ENCODE peak calls at places on chromosomes 11 and 22, in four cellular contexts. One of them, this sample, is unnamed.
A peak's percentile ranks its signal among the peaks of the same experiment; 100 is the strongest.

GRCh38 chr22:27720860-27721259 is 80.7 kb downstream of the MN1 start:
- DNase-seq in uterus: no peak
- DNase-seq in lower leg skin: no peak
- DNase-seq in H54: no peak
- DNase-seq in this sample: no peak

GRCh38 chr11:70509476-70509875 is 111.1 kb downstream of the CTTN start:
- DNase-seq in lower leg skin: no peak
- DNase-seq in uterus: no peak
- DNase-seq in H54: no peak
- DNase-seq in this sample: no peak

GRCh38 chr11:33376331-33377099 is 119.3 kb downstream of the HIPK3 start:
- DNase-seq in H54: peak; percentile 28
- DNase-seq in uterus: no peak
- DNase-seq in lower leg skin: no peak
- DNase-seq in this sample: no peak

GRCh38 chr11:124865902-124866851 is 945 bp downstream of the ROBO3 start:
- DNase-seq in H54: no peak
- DNase-seq in lower leg skin: peak; percentile 85
- DNase-seq in uterus: no peak
- DNase-seq in this sample: peak; percentile 68

GRCh38 chr11:99693941-99694492 is 673.3 kb downstream of the CNTN5 start:
- DNase-seq in lower leg skin: no peak
- DNase-seq in H54: peak; percentile 1
- DNase-seq in uterus: no peak
- DNase-seq in this sample: peak; percentile 20

GRCh38 chr11:30109774-30110173 is 92.9 kb upstream of the KCNA4 start:
- DNase-seq in uterus: no peak
- DNase-seq in lower leg skin: no peak
- DNase-seq in H54: no peak
- DNase-seq in this sample: no peak

GRCh38 chr11:79501688-79502087 is 60.9 kb upstream of the TENM4 start:
- DNase-seq in lower leg skin: no peak
- DNase-seq in H54: no peak
- DNase-seq in uterus: no peak
- DNase-seq in this sample: no peak

GRCh38 chr11:27420217-27420616 is 52.4 kb downstream of the LGR4 start:
- DNase-seq in H54: no peak
- DNase-seq in uterus: no peak
- DNase-seq in lower leg skin: no peak
- DNase-seq in this sample: peak; percentile 89

GRCh38 chr11:14713518-14714244 is 70.1 kb downstream of the PDE3B start:
- DNase-seq in uterus: no peak
- DNase-seq in lower leg skin: no peak
- DNase-seq in H54: no peak
- DNase-seq in this sample: no peak

GRCh38 chr22:49205401-49205800 is 622.3 kb downstream of the BRD1 start:
- DNase-seq in lower leg skin: peak; percentile 68
- DNase-seq in uterus: peak; percentile 2
- DNase-seq in H54: no peak
- DNase-seq in this sample: no peak

GRCh38 chr11:66070604-66071325 is 693 bp downstream of the PACS1 start:
- DNase-seq in lower leg skin: peak; percentile 92
- DNase-seq in H54: no peak
- DNase-seq in uterus: no peak
- DNase-seq in this sample: peak; percentile 30

GRCh38 chr22:33584152-33584551 is 336.1 kb downstream of the LARGE1 start:
- DNase-seq in lower leg skin: peak; percentile 9
- DNase-seq in H54: no peak
- DNase-seq in uterus: no peak
- DNase-seq in this sample: no peak

GRCh38 chr22:50157976-50158375 is 12.6 kb upstream of the PANX2 start:
- DNase-seq in uterus: no peak
- DNase-seq in H54: no peak
- DNase-seq in lower leg skin: peak; percentile 90
- DNase-seq in this sample: no peak

GRCh38 chr11:14148653-14149273 is 186.2 kb downstream of the SPON1 start:
- DNase-seq in uterus: no peak
- DNase-seq in H54: no peak
- DNase-seq in lower leg skin: no peak
- DNase-seq in this sample: peak; percentile 32

GRCh38 chr11:131073167-131073566 is 156.9 kb upstream of the SNX19 start:
- DNase-seq in H54: no peak
- DNase-seq in lower leg skin: no peak
- DNase-seq in uterus: no peak
- DNase-seq in this sample: no peak

GRCh38 chr22:46057762-46058420 is 80.9 kb upstream of the WNT7B start:
- DNase-seq in uterus: peak; percentile 64
- DNase-seq in H54: no peak
- DNase-seq in lower leg skin: peak; percentile 87
- DNase-seq in this sample: peak; percentile 32

GRCh38 chr11:47714554-47715081 is 551 bp downstream of the AGBL2 start:
- DNase-seq in lower leg skin: peak; percentile 89
- DNase-seq in uterus: peak; percentile 20
- DNase-seq in H54: no peak
- DNase-seq in this sample: peak; percentile 43

GRCh38 chr11:35275808-35276170 is 136.8 kb downstream of the CD44 start:
- DNase-seq in H54: no peak
- DNase-seq in uterus: no peak
- DNase-seq in lower leg skin: no peak
- DNase-seq in this sample: no peak

GRCh38 chr11:108498046-108498815 is at the start of gene POGLUT3:
- DNase-seq in uterus: peak; percentile 45
- DNase-seq in lower leg skin: peak; percentile 88
- DNase-seq in H54: peak; percentile 45
- DNase-seq in this sample: peak; percentile 84

GRCh38 chr11:57649826-57650738 is at the start of gene YPEL4:
- DNase-seq in uterus: peak; percentile 79
- DNase-seq in lower leg skin: peak; percentile 94
- DNase-seq in H54: peak; percentile 64
- DNase-seq in this sample: peak; percentile 94

GRCh38 chr11:76236092-76237026 is 30.1 kb upstream of the WNT11 start:
- DNase-seq in lower leg skin: peak; percentile 93
- DNase-seq in H54: peak; percentile 65
- DNase-seq in uterus: no peak
- DNase-seq in this sample: peak; percentile 72

GRCh38 chr11:19327280-19327679 is 86.5 kb upstream of the E2F8 start:
- DNase-seq in uterus: no peak
- DNase-seq in lower leg skin: no peak
- DNase-seq in H54: no peak
- DNase-seq in this sample: no peak

GRCh38 chr11:119793335-119793984 is 64.5 kb upstream of the NECTIN1 start:
- DNase-seq in H54: no peak
- DNase-seq in uterus: no peak
- DNase-seq in lower leg skin: no peak
- DNase-seq in this sample: no peak

GRCh38 chr11:14907411-14908213 is 15.6 kb upstream of the CYP2R1 start:
- DNase-seq in H54: no peak
- DNase-seq in uterus: peak; percentile 37
- DNase-seq in lower leg skin: peak; percentile 94
- DNase-seq in this sample: peak; percentile 88

GRCh38 chr11:13042873-13043338 is 33.8 kb downstream of the RASSF10 start:
- DNase-seq in lower leg skin: no peak
- DNase-seq in H54: no peak
- DNase-seq in uterus: no peak
- DNase-seq in this sample: no peak

GRCh38 chr11:123799438-123799837 is 6.7 kb downstream of the OR6M1 start:
- DNase-seq in uterus: no peak
- DNase-seq in lower leg skin: no peak
- DNase-seq in H54: no peak
- DNase-seq in this sample: no peak

GRCh38 chr11:86553322-86553721 is 119.1 kb downstream of the ME3 start:
- DNase-seq in H54: no peak
- DNase-seq in lower leg skin: no peak
- DNase-seq in uterus: no peak
- DNase-seq in this sample: no peak

GRCh38 chr11:13168281-13168680 is 109.3 kb upstream of the BMAL1 start:
- DNase-seq in H54: no peak
- DNase-seq in lower leg skin: no peak
- DNase-seq in uterus: no peak
- DNase-seq in this sample: no peak

GRCh38 chr11:123159146-123159857 is 35.7 kb downstream of the CLMP start:
- DNase-seq in uterus: no peak
- DNase-seq in lower leg skin: no peak
- DNase-seq in H54: no peak
- DNase-seq in this sample: no peak

GRCh38 chr22:26330971-26331625 is 98.0 kb upstream of the ASPHD2 start:
- DNase-seq in H54: peak; percentile 33
- DNase-seq in uterus: no peak
- DNase-seq in lower leg skin: no peak
- DNase-seq in this sample: peak; percentile 44

GRCh38 chr11:201936-202335 is 5.3 kb downstream of the BET1L start:
- DNase-seq in uterus: peak; percentile 8
- DNase-seq in H54: no peak
- DNase-seq in lower leg skin: peak; percentile 74
- DNase-seq in this sample: no peak

GRCh38 chr11:102799656-102800339 is 1.8 kb upstream of the MMP1 start:
- DNase-seq in uterus: no peak
- DNase-seq in lower leg skin: no peak
- DNase-seq in H54: no peak
- DNase-seq in this sample: no peak

GRCh38 chr11:15651782-15652181 is 537.1 kb downstream of the INSC start:
- DNase-seq in H54: no peak
- DNase-seq in uterus: no peak
- DNase-seq in lower leg skin: no peak
- DNase-seq in this sample: no peak

GRCh38 chr11:43947003-43947500 is 4.6 kb downstream of the C11orf96 start:
- DNase-seq in H54: no peak
- DNase-seq in uterus: peak; percentile 61
- DNase-seq in lower leg skin: no peak
- DNase-seq in this sample: peak; percentile 46

GRCh38 chr11:85848556-85848955 is 6.6 kb upstream of the CCDC83 start:
- DNase-seq in H54: no peak
- DNase-seq in lower leg skin: no peak
- DNase-seq in uterus: no peak
- DNase-seq in this sample: no peak

GRCh38 chr22:30286813-30287625 is 2.3 kb downstream of the CASTOR1 start:
- DNase-seq in H54: no peak
- DNase-seq in uterus: peak; percentile 71
- DNase-seq in lower leg skin: peak; percentile 95
- DNase-seq in this sample: peak; percentile 80

GRCh38 chr22:30286331-30286730 is 3.0 kb downstream of the CASTOR1 start:
- DNase-seq in lower leg skin: no peak
- DNase-seq in uterus: no peak
- DNase-seq in H54: no peak
- DNase-seq in this sample: no peak

GRCh38 chr22:30289126-30289979 is at the start of gene CASTOR1:
- DNase-seq in lower leg skin: peak; percentile 100
- DNase-seq in uterus: peak; percentile 99
- DNase-seq in H54: peak; percentile 87
- DNase-seq in this sample: peak; percentile 97

GRCh38 chr22:30288414-30289125 is 735 bp downstream of the CASTOR1 start:
- DNase-seq in uterus: no peak
- DNase-seq in lower leg skin: no peak
- DNase-seq in H54: no peak
- DNase-seq in this sample: peak; percentile 53

DNA sequence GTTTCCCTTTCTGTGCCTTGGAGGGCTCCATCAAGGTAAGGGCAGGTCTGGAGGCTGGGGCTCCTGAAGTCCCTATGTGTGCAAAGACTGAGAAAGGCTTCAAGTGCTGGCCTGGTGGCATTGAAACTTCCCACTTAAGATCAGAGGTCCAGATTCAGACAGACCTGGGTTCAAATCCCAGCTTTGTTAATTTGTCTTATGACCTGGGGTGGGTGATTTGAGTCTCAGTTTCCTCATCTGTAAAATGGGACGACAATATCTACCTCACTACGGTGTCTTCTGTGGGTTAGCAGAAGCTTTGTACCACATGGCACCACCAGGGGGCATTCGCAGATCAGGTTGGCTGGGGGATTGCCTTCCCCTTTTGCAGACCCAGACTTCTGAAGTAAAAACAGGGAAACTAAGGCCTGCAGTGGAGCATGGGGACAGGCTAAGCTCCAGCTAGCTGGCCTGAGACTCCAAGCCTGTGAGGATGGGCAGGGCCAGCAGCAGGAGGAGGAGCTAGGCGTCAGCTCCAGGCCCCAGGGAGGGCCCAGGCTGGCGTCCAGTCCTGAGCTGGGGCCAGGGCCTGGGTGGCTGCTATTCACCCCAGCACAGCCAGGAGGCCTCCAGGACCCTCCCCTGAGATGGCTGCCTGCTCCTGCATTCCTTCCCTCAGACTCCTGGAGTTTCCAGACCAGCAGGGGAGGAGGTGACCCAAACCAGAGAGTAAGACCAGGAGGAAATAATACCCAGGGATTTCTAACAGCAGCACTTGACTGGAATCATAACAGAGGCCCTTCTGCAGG is 1.5 kb downstream of the CASTOR1 start:
- DNase-seq in uterus: peak; percentile 86
- DNase-seq in lower leg skin: peak; percentile 97
- DNase-seq in H54: peak; percentile 72
- DNase-seq in this sample: peak; percentile 89
- TF ChIP-seq POLR2A in uterus: peak; percentile 46
- TF ChIP-seq POLR2A in lower leg skin: no peak
- TF ChIP-seq POLR2A in H54: no peak
- TF ChIP-seq POLR2A in this sample: no peak

GRCh38 chr11:77884186-77884828 is 63.4 kb downstream of the AAMDC start:
- DNase-seq in uterus: no peak
- DNase-seq in lower leg skin: no peak
- DNase-seq in H54: no peak
- DNase-seq in this sample: no peak
- TF ChIP-seq POLR2A in uterus: no peak
- TF ChIP-seq POLR2A in lower leg skin: no peak
- TF ChIP-seq POLR2A in H54: no peak
- TF ChIP-seq POLR2A in this sample: no peak

DNA sequence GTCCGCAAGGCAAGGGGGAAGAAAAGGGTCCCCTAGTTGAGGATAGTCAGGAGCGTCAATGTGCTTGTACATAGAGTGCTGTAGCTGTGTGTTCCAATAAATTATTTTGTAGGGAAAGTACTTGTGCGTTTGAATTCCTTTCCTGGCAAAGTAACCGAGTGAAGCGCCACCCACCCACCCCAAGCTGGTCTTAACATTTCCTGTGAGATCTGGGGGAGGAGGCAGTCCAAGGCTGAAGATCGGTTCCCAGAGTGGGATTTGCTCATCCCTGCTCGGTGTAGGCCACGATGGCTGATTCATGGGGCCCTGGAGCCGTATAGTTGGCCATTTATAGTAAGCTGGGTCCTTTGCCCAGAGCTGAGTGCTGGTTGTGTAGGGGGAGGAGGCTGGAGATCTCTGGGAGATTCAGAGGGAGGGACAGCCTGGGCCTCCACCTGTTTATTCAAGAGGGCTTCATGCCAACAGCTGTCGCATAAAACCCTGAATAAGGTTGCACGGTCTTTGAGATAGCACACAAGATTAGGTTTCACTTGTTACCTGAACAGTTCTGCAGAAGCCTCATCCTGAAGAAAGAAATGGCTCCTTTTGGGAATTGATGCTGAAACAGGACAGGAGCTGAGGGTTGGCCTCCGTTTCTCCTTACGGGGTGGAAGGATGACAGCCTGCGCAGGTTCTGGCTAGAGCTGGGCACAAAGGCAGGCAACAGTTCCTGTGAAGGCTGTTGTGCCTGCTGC is 2.4 kb downstream of the ATF4 start:
- DNase-seq in lower leg skin: no peak
- DNase-seq in H54: no peak
- DNase-seq in uterus: peak; percentile 62
- DNase-seq in this sample: peak; percentile 65
- TF ChIP-seq POLR2A in lower leg skin: no peak
- TF ChIP-seq POLR2A in H54: no peak
- TF ChIP-seq POLR2A in uterus: no peak
- TF ChIP-seq POLR2A in this sample: peak; percentile 68

GRCh38 chr11:126310229-126310991 is 6.5 kb downstream of the DCPS start:
- DNase-seq in uterus: peak; percentile 74
- DNase-seq in lower leg skin: peak; percentile 93
- DNase-seq in H54: peak; percentile 49
- DNase-seq in this sample: peak; percentile 87
- TF ChIP-seq POLR2A in uterus: no peak
- TF ChIP-seq POLR2A in lower leg skin: no peak
- TF ChIP-seq POLR2A in H54: no peak
- TF ChIP-seq POLR2A in this sample: no peak